ENCODE peak calls at places on chromosomes 3 and 15, in eight cellular contexts. One of them, this sample, is unnamed.

GRCh38 chr3:27756877-27757276 is 34.8 kb upstream of the EOMES start:
- DNase-seq in sigmoid colon: no peak
- DNase-seq in NCI-H1105 treated with DMSO at 0.1 percent for 48 hours: no peak
- DNase-seq in occipital lobe: no peak
- DNase-seq in A549: no peak
- DNase-seq in COR-L47: no peak
- DNase-seq in T follicular helper cell: no peak
- DNase-seq in foreskin fibroblast: no peak
- DNase-seq in this sample: no peak

GRCh38 chr15:45705510-45706473 is 71.0 kb downstream of the SQOR start:
- DNase-seq in COR-L47: peak
- DNase-seq in occipital lobe: peak
- DNase-seq in T follicular helper cell: peak
- DNase-seq in A549: peak
- DNase-seq in sigmoid colon: peak
- DNase-seq in NCI-H1105 treated with DMSO at 0.1 percent for 48 hours: peak
- DNase-seq in foreskin fibroblast: peak
- DNase-seq in this sample: peak

GRCh38 chr15:67922971-67923646 is 83.3 kb upstream of the RNU6-1 start:
- DNase-seq in foreskin fibroblast: no peak
- DNase-seq in COR-L47: peak
- DNase-seq in A549: no peak
- DNase-seq in T follicular helper cell: no peak
- DNase-seq in sigmoid colon: no peak
- DNase-seq in occipital lobe: no peak
- DNase-seq in NCI-H1105 treated with DMSO at 0.1 percent for 48 hours: no peak
- DNase-seq in this sample: no peak

GRCh38 chr15:81091889-81092558 is 42.0 kb upstream of the CFAP161 start:
- DNase-seq in NCI-H1105 treated with DMSO at 0.1 percent for 48 hours: no peak
- DNase-seq in foreskin fibroblast: peak
- DNase-seq in T follicular helper cell: no peak
- DNase-seq in occipital lobe: no peak
- DNase-seq in A549: peak
- DNase-seq in sigmoid colon: no peak
- DNase-seq in COR-L47: no peak
- DNase-seq in this sample: peak

GRCh38 chr3:185046623-185047022 is 106.2 kb downstream of the C3orf70 start:
- DNase-seq in occipital lobe: no peak
- DNase-seq in sigmoid colon: no peak
- DNase-seq in A549: no peak
- DNase-seq in foreskin fibroblast: no peak
- DNase-seq in NCI-H1105 treated with DMSO at 0.1 percent for 48 hours: no peak
- DNase-seq in COR-L47: no peak
- DNase-seq in T follicular helper cell: no peak
- DNase-seq in this sample: no peak

GRCh38 chr15:96327155-96327741 is 3.3 kb upstream of the NR2F2 start:
- DNase-seq in foreskin fibroblast: peak
- DNase-seq in A549: peak
- DNase-seq in COR-L47: peak
- DNase-seq in NCI-H1105 treated with DMSO at 0.1 percent for 48 hours: peak
- DNase-seq in occipital lobe: no peak
- DNase-seq in T follicular helper cell: no peak
- DNase-seq in sigmoid colon: no peak
- DNase-seq in this sample: peak

GRCh38 chr3:128489860-128490649 is 2.9 kb downstream of the GATA2 start:
- DNase-seq in foreskin fibroblast: peak
- DNase-seq in sigmoid colon: peak
- DNase-seq in COR-L47: peak
- DNase-seq in NCI-H1105 treated with DMSO at 0.1 percent for 48 hours: peak
- DNase-seq in A549: no peak
- DNase-seq in occipital lobe: no peak
- DNase-seq in T follicular helper cell: no peak
- DNase-seq in this sample: peak

GRCh38 chr3:158775801-158776399 is 26.0 kb upstream of the MFSD1 start:
- DNase-seq in occipital lobe: no peak
- DNase-seq in foreskin fibroblast: no peak
- DNase-seq in NCI-H1105 treated with DMSO at 0.1 percent for 48 hours: no peak
- DNase-seq in A549: peak
- DNase-seq in T follicular helper cell: no peak
- DNase-seq in COR-L47: no peak
- DNase-seq in sigmoid colon: no peak
- DNase-seq in this sample: no peak

GRCh38 chr3:88732211-88732610 is 375.2 kb upstream of the EPHA3 start:
- DNase-seq in sigmoid colon: no peak
- DNase-seq in COR-L47: no peak
- DNase-seq in A549: no peak
- DNase-seq in NCI-H1105 treated with DMSO at 0.1 percent for 48 hours: no peak
- DNase-seq in foreskin fibroblast: no peak
- DNase-seq in T follicular helper cell: no peak
- DNase-seq in occipital lobe: no peak
- DNase-seq in this sample: no peak

GRCh38 chr3:49879721-49880120 is 10.0 kb upstream of the CAMKV start:
- DNase-seq in NCI-H1105 treated with DMSO at 0.1 percent for 48 hours: no peak
- DNase-seq in foreskin fibroblast: no peak
- DNase-seq in T follicular helper cell: no peak
- DNase-seq in occipital lobe: no peak
- DNase-seq in COR-L47: no peak
- DNase-seq in A549: no peak
- DNase-seq in sigmoid colon: no peak
- DNase-seq in this sample: no peak

GRCh38 chr15:70014860-70015490 is 82.7 kb downstream of the TLE3 start:
- DNase-seq in NCI-H1105 treated with DMSO at 0.1 percent for 48 hours: no peak
- DNase-seq in COR-L47: no peak
- DNase-seq in sigmoid colon: no peak
- DNase-seq in occipital lobe: no peak
- DNase-seq in A549: no peak
- DNase-seq in T follicular helper cell: no peak
- DNase-seq in foreskin fibroblast: no peak
- DNase-seq in this sample: no peak

GRCh38 chr3:185667574-185667973 is 81.5 kb downstream of the SENP2 start:
- DNase-seq in sigmoid colon: no peak
- DNase-seq in A549: no peak
- DNase-seq in foreskin fibroblast: no peak
- DNase-seq in occipital lobe: no peak
- DNase-seq in NCI-H1105 treated with DMSO at 0.1 percent for 48 hours: no peak
- DNase-seq in T follicular helper cell: no peak
- DNase-seq in COR-L47: no peak
- DNase-seq in this sample: no peak

GRCh38 chr3:129596194-129597086 is 10.0 kb downstream of the PLXND1 start:
- DNase-seq in T follicular helper cell: no peak
- DNase-seq in foreskin fibroblast: peak
- DNase-seq in COR-L47: no peak
- DNase-seq in A549: peak
- DNase-seq in NCI-H1105 treated with DMSO at 0.1 percent for 48 hours: no peak
- DNase-seq in occipital lobe: peak
- DNase-seq in sigmoid colon: peak
- DNase-seq in this sample: peak

GRCh38 chr3:119305271-119305670 is 11.1 kb downstream of the ARHGAP31 start:
- DNase-seq in foreskin fibroblast: no peak
- DNase-seq in A549: no peak
- DNase-seq in NCI-H1105 treated with DMSO at 0.1 percent for 48 hours: no peak
- DNase-seq in occipital lobe: no peak
- DNase-seq in T follicular helper cell: no peak
- DNase-seq in sigmoid colon: no peak
- DNase-seq in COR-L47: no peak
- DNase-seq in this sample: no peak

GRCh38 chr3:109731639-109732473 is 394.5 kb upstream of the DPPA4 start:
- DNase-seq in occipital lobe: no peak
- DNase-seq in A549: peak
- DNase-seq in sigmoid colon: no peak
- DNase-seq in COR-L47: peak
- DNase-seq in foreskin fibroblast: peak
- DNase-seq in T follicular helper cell: peak
- DNase-seq in NCI-H1105 treated with DMSO at 0.1 percent for 48 hours: peak
- DNase-seq in this sample: peak

GRCh38 chr15:96625251-96625650 is 294.8 kb downstream of the NR2F2 start:
- DNase-seq in A549: no peak
- DNase-seq in occipital lobe: no peak
- DNase-seq in foreskin fibroblast: no peak
- DNase-seq in COR-L47: no peak
- DNase-seq in sigmoid colon: no peak
- DNase-seq in NCI-H1105 treated with DMSO at 0.1 percent for 48 hours: no peak
- DNase-seq in T follicular helper cell: no peak
- DNase-seq in this sample: peak

GRCh38 chr15:85762039-85762755 is 32.5 kb downstream of the KLHL25 start:
- DNase-seq in COR-L47: no peak
- DNase-seq in T follicular helper cell: no peak
- DNase-seq in NCI-H1105 treated with DMSO at 0.1 percent for 48 hours: no peak
- DNase-seq in occipital lobe: no peak
- DNase-seq in A549: no peak
- DNase-seq in sigmoid colon: no peak
- DNase-seq in foreskin fibroblast: no peak
- DNase-seq in this sample: no peak

GRCh38 chr15:48459571-48460461 is 128.6 kb downstream of the DUT start:
- DNase-seq in foreskin fibroblast: peak
- DNase-seq in NCI-H1105 treated with DMSO at 0.1 percent for 48 hours: no peak
- DNase-seq in A549: peak
- DNase-seq in COR-L47: no peak
- DNase-seq in sigmoid colon: no peak
- DNase-seq in T follicular helper cell: no peak
- DNase-seq in occipital lobe: no peak
- DNase-seq in this sample: peak

This sample was measured in trophoblast cell.